ENCODE peak calls at places on chromosomes 5 and 9, in ten cellular contexts. B is colonic mucosa; Q is stimulated activated CD4-positive, alpha-beta T cell treated with anti-CD3 and anti-CD28 coated beads, TNF-alpha, amount 100 ng/mL, for 24 hours; M is amygdala; G is T1000; J is T-helper 22 cell; I is pons; C is RPMI8226; S is HCT116; P is GM23248. Z is an unnamed sample.
A peak's percentile ranks its signal among the peaks of the same experiment; 100 is the strongest.

GRCh38 chr9:81984911-81985310 is 3.7 kb upstream of the SPATA31D1 start:
- DNase-seq in S (no peak), M (no peak), G (no peak), Q (no peak), P (peak; percentile 55), B (no peak), I (no peak), C (no peak), J (no peak), Z (no peak)

GRCh38 chr5:26024774-26025173 is 1013.6 kb downstream of the CDH9 start:
- DNase-seq in P (no peak), C (no peak), I (no peak), S (no peak), J (no peak), G (no peak), M (no peak), Q (no peak), B (no peak), Z (no peak)

GRCh38 chr5:10151656-10152055 is 98.0 kb downstream of the ATPSCKMT start:
- DNase-seq in M (no peak), P (no peak), C (no peak), S (no peak), G (no peak), J (no peak), Q (no peak), B (no peak), I (no peak), Z (no peak)

GRCh38 chr9:125971895-125972729 is 224.9 kb downstream of the PBX3 start:
- DNase-seq in B (no peak), J (no peak), Q (no peak), S (no peak), C (no peak), P (no peak), I (no peak), M (no peak), G (no peak), Z (no peak)

GRCh38 chr5:139644001-139644456 is 4.1 kb upstream of the CXXC5 start:
- DNase-seq in P (no peak), M (no peak), J (no peak), S (no peak), C (no peak), G (no peak), Q (no peak), B (peak; percentile 48), I (no peak), Z (peak; percentile 31)

GRCh38 chr5:1855573-1855972 is 27.2 kb downstream of the IRX4 start:
- DNase-seq in G (no peak), J (no peak), C (no peak), B (no peak), I (no peak), M (no peak), Q (no peak), P (no peak), S (no peak), Z (no peak)

GRCh38 chr9:136587145-136587943 is 41.5 kb upstream of the NOTCH1 start:
- DNase-seq in S (no peak), J (no peak), P (peak; percentile 63), C (no peak), M (no peak), I (peak; percentile 33), Q (no peak), G (no peak), B (peak; percentile 68), Z (no peak)

GRCh38 chr9:98647236-98647635 is 61.5 kb downstream of the GABBR2 start:
- DNase-seq in B (no peak), M (no peak), S (no peak), G (no peak), Q (no peak), J (no peak), P (no peak), C (no peak), I (no peak), Z (no peak)

GRCh38 chr5:180799902-180800801 is 2.5 kb downstream of the MGAT1 start:
- DNase-seq in S (no peak), C (no peak), G (peak; percentile 59), I (no peak), P (peak; percentile 89), Q (no peak), M (no peak), B (peak; percentile 16), J (no peak), Z (no peak)

GRCh38 chr9:94528886-94529285 is 26.0 kb upstream of the PCAT7 start:
- DNase-seq in S (no peak), Q (no peak), G (no peak), C (no peak), B (no peak), I (no peak), P (no peak), M (no peak), J (no peak), Z (no peak)

GRCh38 chr9:76490249-76490990 is 31.4 kb downstream of the GCNT1 start:
- DNase-seq in S (no peak), J (no peak), B (no peak), C (no peak), I (no peak), P (no peak), Q (no peak), M (no peak), G (no peak), Z (no peak)

GRCh38 chr5:77180167-77181081 is 30.1 kb upstream of the PDE8B start:
- DNase-seq in G (no peak), C (peak; percentile 25), I (no peak), P (peak; percentile 40), B (peak; percentile 31), Q (no peak), J (no peak), M (no peak), S (no peak), Z (no peak)

GRCh38 chr5:159864885-159865622 is 51.2 kb upstream of the ADRA1B start:
- DNase-seq in J (no peak), C (no peak), B (no peak), S (no peak), Q (no peak), M (no peak), I (no peak), P (peak; percentile 29), G (no peak), Z (no peak)

GRCh38 chr9:16371306-16371705 is 499.2 kb downstream of the BNC2 start:
- DNase-seq in M (no peak), G (no peak), I (no peak), P (no peak), C (no peak), Q (no peak), B (no peak), S (no peak), J (no peak), Z (no peak)

GRCh38 chr9:116705531-116705930 is 18.4 kb downstream of the TRIM32 start:
- DNase-seq in C (no peak), P (no peak), I (no peak), S (no peak), B (no peak), G (no peak), Q (no peak), M (no peak), J (no peak), Z (no peak)

GRCh38 chr5:58649716-58650115 is 66.8 kb downstream of the RAB3C start:
- DNase-seq in Q (no peak), S (no peak), P (no peak), I (no peak), M (no peak), C (no peak), J (no peak), B (no peak), G (no peak), Z (no peak)

GRCh38 chr9:129343697-129344375 is 165.8 kb upstream of the IER5L start:
- DNase-seq in J (no peak), B (peak; percentile 45), S (peak; percentile 62), C (no peak), Q (no peak), I (peak; percentile 76), P (no peak), M (no peak), G (no peak), Z (no peak)

GRCh38 chr5:170565077-170565476 is 61.3 kb downstream of the KCNIP1 start:
- DNase-seq in M (no peak), S (no peak), J (no peak), P (no peak), I (peak; percentile 94), Q (no peak), B (no peak), C (no peak), G (no peak), Z (no peak)

GRCh38 chr9:68981825-68982224 is 32.1 kb downstream of the PRKACG start:
- DNase-seq in C (peak; percentile 22), B (peak; percentile 59), P (no peak), J (no peak), Q (no peak), I (no peak), S (no peak), G (no peak), M (no peak), Z (no peak)

GRCh38 chr5:53782620-53783019 is 222.2 kb downstream of the NDUFS4 start:
- DNase-seq in B (no peak), I (no peak), M (no peak), S (no peak), P (no peak), J (no peak), C (no peak), G (no peak), Q (no peak), Z (no peak)

GRCh38 chr5:180135128-180135955 is 63.8 kb upstream of the RNF130 start:
- DNase-seq in S (peak; percentile 48), C (no peak), B (peak; percentile 12), G (no peak), I (peak; percentile 58), P (peak; percentile 92), M (no peak), J (no peak), Q (no peak), Z (no peak)

GRCh38 chr9:14585730-14586473 is 107.3 kb downstream of the ZDHHC21 start:
- DNase-seq in P (no peak), I (no peak), M (no peak), S (no peak), G (no peak), B (no peak), C (no peak), J (no peak), Q (no peak), Z (peak; percentile 3)

GRCh38 chr5:72788851-72789505 is 27.5 kb upstream of the TNPO1 start:
- DNase-seq in Q (no peak), S (no peak), P (peak; percentile 59), G (no peak), I (no peak), C (no peak), M (no peak), J (no peak), B (no peak), Z (no peak)

GRCh38 chr9:121744687-121745395 is 93.4 kb downstream of the DAB2IP start:
- DNase-seq in I (no peak), G (no peak), B (no peak), P (peak; percentile 66), C (no peak), Q (no peak), M (no peak), S (no peak), J (no peak), Z (no peak)

GRCh38 chr9:111896942-111897830 is 572 bp downstream of the UGCG start:
- DNase-seq in S (no peak), I (peak; percentile 51), C (peak; percentile 2), M (no peak), P (peak; percentile 65), G (no peak), Q (no peak), J (peak; percentile 9), B (peak; percentile 73), Z (peak; percentile 73)

GRCh38 chr5:99130081-99130480 is 201.3 kb upstream of the CHD1 start:
- DNase-seq in G (no peak), P (no peak), B (no peak), S (no peak), J (no peak), Q (no peak), I (no peak), C (no peak), M (no peak), Z (no peak)

GRCh38 chr5:150298701-150299451 is 3.8 kb downstream of the ARSI start:
- DNase-seq in M (no peak), J (no peak), P (peak; percentile 99), B (no peak), I (no peak), G (peak; percentile 51), S (no peak), Q (no peak), C (no peak), Z (no peak)

GRCh38 chr5:132591140-132591539 is 34.4 kb downstream of the RAD50 start:
- DNase-seq in P (peak; percentile 19), B (no peak), J (no peak), C (no peak), I (peak; percentile 37), Q (no peak), G (no peak), S (peak; percentile 3), M (no peak), Z (no peak)